ENCODE peak calls at places on chromosomes 7 and 10, in ten cellular contexts. One of them, this sample, is unnamed.

GRCh38 chr10:79007037-79007842 is 61.5 kb upstream of the ZMIZ1 start:
- DNase-seq in BE2C: no peak
- DNase-seq in OCI-LY7: no peak
- DNase-seq in endothelial cell: no peak
- DNase-seq in Caco-2: no peak
- DNase-seq in heart left ventricle: no peak
- DNase-seq in GM20000: no peak
- DNase-seq in cardiac fibroblast: peak; percentile 59
- DNase-seq in psoas muscle: peak; percentile 75
- DNase-seq in suprapubic skin: no peak
- DNase-seq in this sample: no peak

GRCh38 chr10:59654007-59654406 is 55.6 kb downstream of the SLC16A9 start:
- DNase-seq in suprapubic skin: no peak
- DNase-seq in cardiac fibroblast: no peak
- DNase-seq in heart left ventricle: no peak
- DNase-seq in endothelial cell: no peak
- DNase-seq in BE2C: no peak
- DNase-seq in OCI-LY7: peak; percentile 2
- DNase-seq in psoas muscle: no peak
- DNase-seq in Caco-2: no peak
- DNase-seq in GM20000: no peak
- DNase-seq in this sample: no peak

GRCh38 chr7:92988051-92988450 is 129.7 kb downstream of the SAMD9 start:
- DNase-seq in endothelial cell: no peak
- DNase-seq in psoas muscle: no peak
- DNase-seq in OCI-LY7: no peak
- DNase-seq in Caco-2: no peak
- DNase-seq in cardiac fibroblast: peak; percentile 65
- DNase-seq in heart left ventricle: no peak
- DNase-seq in BE2C: peak; percentile 37
- DNase-seq in GM20000: no peak
- DNase-seq in suprapubic skin: no peak
- DNase-seq in this sample: no peak

GRCh38 chr10:14125564-14125963 is 205.2 kb downstream of the FRMD4A start:
- DNase-seq in OCI-LY7: no peak
- DNase-seq in cardiac fibroblast: no peak
- DNase-seq in Caco-2: no peak
- DNase-seq in heart left ventricle: no peak
- DNase-seq in psoas muscle: no peak
- DNase-seq in endothelial cell: no peak
- DNase-seq in BE2C: no peak
- DNase-seq in suprapubic skin: no peak
- DNase-seq in GM20000: no peak
- DNase-seq in this sample: no peak

GRCh38 chr7:151726875-151727578 is 149.9 kb downstream of the PRKAG2 start:
- DNase-seq in heart left ventricle: no peak
- DNase-seq in BE2C: no peak
- DNase-seq in GM20000: no peak
- DNase-seq in endothelial cell: no peak
- DNase-seq in Caco-2: no peak
- DNase-seq in OCI-LY7: no peak
- DNase-seq in psoas muscle: no peak
- DNase-seq in cardiac fibroblast: no peak
- DNase-seq in suprapubic skin: no peak
- DNase-seq in this sample: no peak

GRCh38 chr10:593016-593415 is 96.5 kb downstream of the DIP2C start:
- DNase-seq in GM20000: no peak
- DNase-seq in suprapubic skin: no peak
- DNase-seq in endothelial cell: no peak
- DNase-seq in heart left ventricle: no peak
- DNase-seq in Caco-2: no peak
- DNase-seq in cardiac fibroblast: no peak
- DNase-seq in OCI-LY7: no peak
- DNase-seq in psoas muscle: no peak
- DNase-seq in BE2C: no peak
- DNase-seq in this sample: no peak

GRCh38 chr7:44561962-44562621 is 11.6 kb downstream of the DDX56 start:
- DNase-seq in heart left ventricle: no peak
- DNase-seq in BE2C: no peak
- DNase-seq in cardiac fibroblast: peak; percentile 47
- DNase-seq in Caco-2: peak; percentile 93
- DNase-seq in OCI-LY7: no peak
- DNase-seq in GM20000: no peak
- DNase-seq in psoas muscle: no peak
- DNase-seq in endothelial cell: no peak
- DNase-seq in suprapubic skin: peak; percentile 35
- DNase-seq in this sample: no peak

GRCh38 chr10:49140306-49141175 is 6.7 kb upstream of the FAM170B start:
- DNase-seq in Caco-2: no peak
- DNase-seq in cardiac fibroblast: no peak
- DNase-seq in psoas muscle: no peak
- DNase-seq in GM20000: no peak
- DNase-seq in endothelial cell: no peak
- DNase-seq in suprapubic skin: no peak
- DNase-seq in BE2C: no peak
- DNase-seq in OCI-LY7: no peak
- DNase-seq in heart left ventricle: no peak
- DNase-seq in this sample: no peak

GRCh38 chr10:955127-955819 is 23.8 kb upstream of the LARP4B start:
- DNase-seq in GM20000: no peak
- DNase-seq in BE2C: no peak
- DNase-seq in OCI-LY7: no peak
- DNase-seq in suprapubic skin: no peak
- DNase-seq in Caco-2: no peak
- DNase-seq in psoas muscle: no peak
- DNase-seq in heart left ventricle: no peak
- DNase-seq in endothelial cell: no peak
- DNase-seq in cardiac fibroblast: no peak
- DNase-seq in this sample: no peak

GRCh38 chr10:73771722-73772279 is 10.0 kb upstream of the CHCHD1 start:
- DNase-seq in suprapubic skin: no peak
- DNase-seq in heart left ventricle: peak; percentile 95
- DNase-seq in Caco-2: peak; percentile 49
- DNase-seq in GM20000: peak; percentile 88
- DNase-seq in OCI-LY7: peak; percentile 64
- DNase-seq in BE2C: peak; percentile 85
- DNase-seq in endothelial cell: peak; percentile 91
- DNase-seq in psoas muscle: peak; percentile 91
- DNase-seq in cardiac fibroblast: peak; percentile 88
- DNase-seq in this sample: peak; percentile 82

GRCh38 chr7:45689011-45689796 is 115.0 kb downstream of the ADCY1 start:
- DNase-seq in psoas muscle: no peak
- DNase-seq in cardiac fibroblast: peak; percentile 36
- DNase-seq in GM20000: no peak
- DNase-seq in BE2C: no peak
- DNase-seq in Caco-2: peak; percentile 35
- DNase-seq in heart left ventricle: no peak
- DNase-seq in endothelial cell: no peak
- DNase-seq in OCI-LY7: no peak
- DNase-seq in suprapubic skin: peak; percentile 61
- DNase-seq in this sample: no peak

GRCh38 chr10:114345701-114346100 is 58.6 kb downstream of the AFAP1L2 start:
- DNase-seq in OCI-LY7: no peak
- DNase-seq in heart left ventricle: no peak
- DNase-seq in GM20000: no peak
- DNase-seq in Caco-2: no peak
- DNase-seq in suprapubic skin: no peak
- DNase-seq in cardiac fibroblast: no peak
- DNase-seq in BE2C: no peak
- DNase-seq in psoas muscle: no peak
- DNase-seq in endothelial cell: no peak
- DNase-seq in this sample: no peak

GRCh38 chr10:114347791-114348190 is 56.5 kb downstream of the AFAP1L2 start:
- DNase-seq in GM20000: no peak
- DNase-seq in suprapubic skin: no peak
- DNase-seq in Caco-2: no peak
- DNase-seq in endothelial cell: no peak
- DNase-seq in heart left ventricle: no peak
- DNase-seq in psoas muscle: no peak
- DNase-seq in OCI-LY7: no peak
- DNase-seq in cardiac fibroblast: no peak
- DNase-seq in BE2C: no peak
- DNase-seq in this sample: no peak

GRCh38 chr10:114346176-114347031 is 57.9 kb downstream of the AFAP1L2 start:
- DNase-seq in Caco-2: peak; percentile 66
- DNase-seq in BE2C: no peak
- DNase-seq in heart left ventricle: no peak
- DNase-seq in psoas muscle: no peak
- DNase-seq in cardiac fibroblast: no peak
- DNase-seq in GM20000: no peak
- DNase-seq in suprapubic skin: no peak
- DNase-seq in OCI-LY7: no peak
- DNase-seq in endothelial cell: no peak
- DNase-seq in this sample: no peak

GRCh38 chr10:114349505-114350211 is 54.6 kb downstream of the AFAP1L2 start:
- DNase-seq in cardiac fibroblast: peak; percentile 19
- DNase-seq in heart left ventricle: no peak
- DNase-seq in endothelial cell: no peak
- DNase-seq in psoas muscle: no peak
- DNase-seq in suprapubic skin: no peak
- DNase-seq in OCI-LY7: no peak
- DNase-seq in Caco-2: peak; percentile 68
- DNase-seq in GM20000: no peak
- DNase-seq in BE2C: no peak
- DNase-seq in this sample: no peak

GRCh38 chr10:114347191-114347739 is 57.0 kb downstream of the AFAP1L2 start:
- DNase-seq in endothelial cell: no peak
- DNase-seq in OCI-LY7: no peak
- DNase-seq in suprapubic skin: no peak
- DNase-seq in Caco-2: no peak
- DNase-seq in BE2C: no peak
- DNase-seq in cardiac fibroblast: no peak
- DNase-seq in GM20000: no peak
- DNase-seq in heart left ventricle: no peak
- DNase-seq in psoas muscle: no peak
- DNase-seq in this sample: peak; percentile 19
- TF ChIP-seq CTCF in endothelial cell: no peak
- TF ChIP-seq CTCF in OCI-LY7: no peak
- TF ChIP-seq CTCF in suprapubic skin: no peak
- TF ChIP-seq CTCF in Caco-2: no peak
- TF ChIP-seq CTCF in BE2C: no peak
- TF ChIP-seq CTCF in cardiac fibroblast: no peak
- TF ChIP-seq CTCF in GM20000: no peak
- TF ChIP-seq CTCF in heart left ventricle: no peak
- TF ChIP-seq CTCF in psoas muscle: no peak
- TF ChIP-seq CTCF in this sample: no peak

DNA sequence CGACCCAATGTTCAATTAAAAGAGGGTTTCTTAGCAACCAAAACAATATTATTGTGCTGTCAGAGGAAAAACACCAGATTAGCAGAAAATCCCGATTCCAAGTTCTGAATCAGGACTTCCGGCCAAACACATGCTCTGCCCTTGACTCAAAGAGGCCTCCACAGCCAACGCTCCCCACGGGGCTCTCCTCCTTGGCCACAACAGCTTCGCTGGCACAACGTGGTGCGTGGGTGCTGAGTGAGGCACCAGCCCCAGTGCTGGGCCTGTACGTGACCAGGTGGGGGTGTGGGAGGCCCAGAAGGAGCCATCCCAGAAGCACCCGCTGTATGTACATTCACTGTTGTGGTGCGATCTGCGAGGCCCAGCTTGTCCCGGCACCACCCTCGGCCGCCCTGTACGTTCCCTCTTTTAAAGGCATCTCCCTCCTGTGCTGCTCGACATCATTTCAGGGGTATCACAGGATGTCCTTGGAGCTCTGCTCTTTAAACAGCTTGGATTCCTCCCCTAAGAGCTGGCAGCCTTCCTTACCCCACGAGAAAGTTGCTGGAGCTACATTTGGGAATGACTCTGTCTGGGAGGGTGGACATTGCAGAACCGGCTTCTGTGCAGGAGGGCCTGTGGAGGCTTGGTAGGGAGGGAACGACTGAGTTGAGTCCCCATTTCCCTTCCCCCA is 736.2 kb downstream of the PARD3 start:
- DNase-seq in heart left ventricle: peak; percentile 80
- DNase-seq in suprapubic skin: no peak
- DNase-seq in psoas muscle: peak; percentile 68
- DNase-seq in endothelial cell: no peak
- DNase-seq in Caco-2: no peak
- DNase-seq in BE2C: no peak
- DNase-seq in GM20000: no peak
- DNase-seq in cardiac fibroblast: peak; percentile 95
- DNase-seq in OCI-LY7: no peak
- DNase-seq in this sample: no peak
- TF ChIP-seq CTCF in heart left ventricle: no peak
- TF ChIP-seq CTCF in suprapubic skin: no peak
- TF ChIP-seq CTCF in psoas muscle: no peak
- TF ChIP-seq CTCF in endothelial cell: no peak
- TF ChIP-seq CTCF in Caco-2: no peak
- TF ChIP-seq CTCF in BE2C: no peak
- TF ChIP-seq CTCF in GM20000: no peak
- TF ChIP-seq CTCF in cardiac fibroblast: no peak
- TF ChIP-seq CTCF in OCI-LY7: no peak
- TF ChIP-seq CTCF in this sample: no peak

DNA sequence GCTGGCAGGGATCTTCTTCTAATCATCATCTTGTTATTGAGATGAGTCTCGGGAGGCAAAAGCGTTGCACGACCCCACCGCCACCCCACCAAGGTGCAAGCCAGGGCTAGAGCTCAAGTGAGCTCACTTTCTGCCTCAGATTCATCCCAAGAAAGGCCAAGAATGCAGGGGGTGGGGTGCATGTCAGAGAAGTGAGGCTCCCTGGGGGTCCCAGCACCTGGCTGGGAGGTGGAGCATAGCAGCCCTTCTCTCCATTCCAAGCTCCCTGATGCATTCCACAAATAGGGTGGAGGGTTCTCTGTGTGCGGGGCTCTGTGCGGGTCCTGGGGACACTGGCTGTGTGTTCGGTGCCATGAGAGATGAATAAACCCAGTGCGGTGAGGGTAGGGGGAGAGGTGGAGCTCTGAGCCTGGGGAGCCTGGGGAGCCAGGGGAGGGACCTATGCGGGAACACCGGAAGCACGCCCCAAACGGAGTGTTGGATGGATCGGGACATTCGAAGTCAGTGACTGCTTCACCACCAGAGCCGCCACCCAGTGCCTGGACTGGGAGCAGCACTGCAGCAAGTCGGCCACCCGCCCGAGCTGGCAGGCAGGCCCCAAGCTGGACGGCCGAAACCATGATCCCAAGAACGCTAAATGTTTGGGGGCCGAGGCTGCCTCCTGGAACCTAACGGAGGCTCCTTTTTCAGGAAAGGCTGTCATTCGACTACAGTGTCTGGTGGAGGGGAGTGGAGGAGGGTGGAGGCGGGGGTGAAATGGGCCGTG is 17.9 kb upstream of the HMX3 start:
- DNase-seq in heart left ventricle: no peak
- DNase-seq in psoas muscle: no peak
- DNase-seq in endothelial cell: no peak
- DNase-seq in OCI-LY7: no peak
- DNase-seq in suprapubic skin: no peak
- DNase-seq in Caco-2: no peak
- DNase-seq in GM20000: no peak
- DNase-seq in cardiac fibroblast: no peak
- DNase-seq in BE2C: no peak
- DNase-seq in this sample: no peak
- TF ChIP-seq CTCF in heart left ventricle: no peak
- TF ChIP-seq CTCF in psoas muscle: no peak
- TF ChIP-seq CTCF in endothelial cell: no peak
- TF ChIP-seq CTCF in OCI-LY7: no peak
- TF ChIP-seq CTCF in suprapubic skin: no peak
- TF ChIP-seq CTCF in Caco-2: no peak
- TF ChIP-seq CTCF in GM20000: no peak
- TF ChIP-seq CTCF in cardiac fibroblast: no peak
- TF ChIP-seq CTCF in BE2C: no peak
- TF ChIP-seq CTCF in this sample: no peak

GRCh38 chr7:111486472-111487142 is 75.7 kb downstream of the IMMP2L start:
- DNase-seq in suprapubic skin: no peak
- DNase-seq in BE2C: peak; percentile 31
- DNase-seq in psoas muscle: no peak
- DNase-seq in endothelial cell: peak; percentile 9
- DNase-seq in GM20000: peak; percentile 38
- DNase-seq in Caco-2: no peak
- DNase-seq in heart left ventricle: no peak
- DNase-seq in OCI-LY7: peak; percentile 49
- DNase-seq in cardiac fibroblast: peak; percentile 75
- DNase-seq in this sample: peak; percentile 5
- TF ChIP-seq CTCF in suprapubic skin: peak; percentile 50
- TF ChIP-seq CTCF in BE2C: peak; percentile 80
- TF ChIP-seq CTCF in psoas muscle: peak; percentile 74
- TF ChIP-seq CTCF in endothelial cell: peak; percentile 66
- TF ChIP-seq CTCF in GM20000: peak; percentile 28
- TF ChIP-seq CTCF in Caco-2: peak; percentile 66
- TF ChIP-seq CTCF in heart left ventricle: peak; percentile 69
- TF ChIP-seq CTCF in OCI-LY7: peak; percentile 91
- TF ChIP-seq CTCF in cardiac fibroblast: peak; percentile 69
- TF ChIP-seq CTCF in this sample: peak; percentile 81